ENCODE peak calls at places on chromosomes 13 and 19, in eight cellular contexts. H is RWPE1; D is lower lobe of right lung; X is CD8-positive, alpha-beta T cell; K is G401; Z is activated B cell treated with CpG ODN at 0.5 μM for 24 hours; L is Jurkat, Clone E6-1; I is LoVo. A is an unnamed sample.

GRCh38 chr13:63517376-63517775 is 2101.7 kb upstream of the PCDH20 start:
- DNase-seq in H (no peak), D (no peak), X (no peak), K (no peak), Z (no peak), L (no peak), I (no peak), A (no peak)

GRCh38 chr19:35623327-35624010 is 5.4 kb upstream of the RBM42 start:
- DNase-seq in H (no peak), D (peak), X (no peak), K (no peak), Z (no peak), L (no peak), I (no peak), A (no peak)

GRCh38 chr19:5143471-5144411 is 174.8 kb downstream of the KDM4B start:
- DNase-seq in H (no peak), D (peak), X (no peak), K (no peak), Z (peak), L (no peak), I (no peak), A (no peak)

GRCh38 chr13:38180670-38181069 is 169.0 kb upstream of the UFM1 start:
- DNase-seq in H (no peak), D (no peak), X (no peak), K (no peak), Z (no peak), L (no peak), I (no peak), A (no peak)

GRCh38 chr19:1945899-1946298 is 4.9 kb downstream of the CSNK1G2 start:
- DNase-seq in H (peak), D (no peak), X (no peak), K (no peak), Z (no peak), L (no peak), I (peak), A (no peak)

GRCh38 chr13:112972867-112973576 is 4.0 kb downstream of the MCF2L start:
- DNase-seq in H (no peak), D (peak), X (no peak), K (peak), Z (no peak), L (no peak), I (peak), A (no peak)

GRCh38 chr19:710767-711166 is 2.0 kb downstream of the PALM start:
- DNase-seq in H (no peak), D (no peak), X (no peak), K (peak), Z (no peak), L (no peak), I (no peak), A (no peak)

GRCh38 chr19:33524024-33524664 is 2.6 kb upstream of the PEPD start:
- DNase-seq in H (no peak), D (no peak), X (no peak), K (no peak), Z (no peak), L (no peak), I (no peak), A (no peak)

GRCh38 chr19:336067-336614 is 8.5 kb downstream of the MIER2 start:
- DNase-seq in H (no peak), D (no peak), X (no peak), K (peak), Z (no peak), L (no peak), I (no peak), A (no peak)

GRCh38 chr13:52070929-52071523 is 46.5 kb downstream of the UTP14C start:
- DNase-seq in H (peak), D (no peak), X (no peak), K (no peak), Z (no peak), L (peak), I (no peak), A (peak)

GRCh38 chr19:20423381-20424207 is 142.0 kb downstream of the ZNF737 start:
- DNase-seq in H (no peak), D (peak), X (no peak), K (peak), Z (peak), L (no peak), I (no peak), A (no peak)

GRCh38 chr19:6528544-6529121 is 2.2 kb upstream of the TNFSF9 start:
- DNase-seq in H (no peak), D (peak), X (no peak), K (peak), Z (peak), L (no peak), I (no peak), A (no peak)

GRCh38 chr19:18204394-18205179 is 745 bp upstream of the RAB3A start:
- DNase-seq in H (peak), D (no peak), X (no peak), K (no peak), Z (peak), L (peak), I (no peak), A (peak)

GRCh38 chr19:38304866-38305429 is 897 bp downstream of the C19orf33 start:
- DNase-seq in H (peak), D (peak), X (no peak), K (no peak), Z (no peak), L (no peak), I (peak), A (no peak)

GRCh38 chr19:44728178-44728577 is 20.3 kb upstream of the BCL3 start:
- DNase-seq in H (no peak), D (no peak), X (no peak), K (no peak), Z (no peak), L (no peak), I (no peak), A (no peak)

GRCh38 chr19:24060687-24061356 is 26.2 kb upstream of the ZNF254 start:
- DNase-seq in H (no peak), D (no peak), X (no peak), K (no peak), Z (no peak), L (no peak), I (no peak), A (no peak)

GRCh38 chr13:46142692-46143238 is 37.9 kb upstream of the CPB2 start:
- DNase-seq in H (no peak), D (no peak), X (no peak), K (no peak), Z (no peak), L (no peak), I (no peak), A (no peak)

GRCh38 chr13:98396071-98396710 is 180.7 kb downstream of the STK24 start:
- DNase-seq in H (no peak), D (no peak), X (no peak), K (no peak), Z (no peak), L (no peak), I (no peak), A (no peak)

GRCh38 chr13:40026174-40026585 is 370.7 kb downstream of the COG6 start:
- DNase-seq in H (no peak), D (no peak), X (no peak), K (no peak), Z (no peak), L (peak), I (no peak), A (peak)

GRCh38 chr19:18338471-18339001 is 1.9 kb upstream of the PGPEP1 start:
- DNase-seq in H (no peak), D (no peak), X (no peak), K (no peak), Z (no peak), L (no peak), I (no peak), A (no peak)

GRCh38 chr19:15412832-15413231 is 6.0 kb downstream of the AKAP8L start:
- DNase-seq in H (no peak), D (no peak), X (no peak), K (peak), Z (no peak), L (no peak), I (no peak), A (no peak)

GRCh38 chr13:109730832-109731335 is 55.5 kb downstream of the IRS2 start:
- DNase-seq in H (no peak), D (no peak), X (no peak), K (no peak), Z (no peak), L (no peak), I (no peak), A (no peak)

GRCh38 chr19:10000171-10000826 is 10.0 kb downstream of the COL5A3 start:
- DNase-seq in H (peak), D (peak), X (peak), K (peak), Z (peak), L (peak), I (peak), A (peak)

A was measured in activated CD8-positive, alpha-beta memory T cell treated with anti-CD3 and anti-CD28 coated beads, Interleukin-2, amount 50 U/mL, for 4 hours.